ENCODE peak calls at places on chromosomes 2 and 18, in ten cellular contexts. L is EL; Q is stimulated activated CD8-positive, alpha-beta memory T cell treated with anti-CD3 and anti-CD28 coated beads, Interleukin-15, amount 100 ng/mL, for 1 hour; J is HT-29; I is posterior vena cava; E is cardiac septum; N is activated CD8-positive, alpha-beta memory T cell treated with anti-CD3 and anti-CD28 coated beads for 48 hours; W is GM06990; O is OCI-LY7; P is mammary epithelial cell. U is an unnamed sample.

GRCh38 chr18:68103561-68103960 is 587.0 kb upstream of the DSEL start:
- DNase-seq in N (no peak), I (no peak), E (no peak), W (no peak), L (peak), J (no peak), O (no peak), Q (no peak), P (no peak), U (no peak)

GRCh38 chr18:79962835-79963657 is 1.4 kb upstream of the HSBP1L1 start:
- DNase-seq in P (no peak), E (no peak), O (no peak), J (no peak), N (no peak), L (no peak), W (peak), Q (no peak), I (peak), U (no peak)

GRCh38 chr2:86704482-86704971 is 15.6 kb upstream of the RMND5A start:
- DNase-seq in E (peak), O (no peak), P (peak), I (no peak), Q (no peak), W (no peak), J (peak), N (no peak), L (peak), U (peak)

GRCh38 chr18:56982756-56983155 is 164.1 kb upstream of the BOD1L2 start:
- DNase-seq in L (no peak), N (no peak), E (no peak), W (no peak), P (no peak), J (no peak), O (peak), I (no peak), Q (no peak), U (peak)

GRCh38 chr2:99445065-99445464 is 44.8 kb downstream of the REV1 start:
- DNase-seq in L (no peak), Q (no peak), P (no peak), J (no peak), W (no peak), I (no peak), N (no peak), E (no peak), O (no peak), U (no peak)

GRCh38 chr2:203972066-203972465 is 35.5 kb downstream of the ICOS start:
- DNase-seq in E (no peak), Q (no peak), L (no peak), O (no peak), N (no peak), J (no peak), P (no peak), W (no peak), I (no peak), U (no peak)

GRCh38 chr18:37465922-37466321 is 99.7 kb downstream of the CELF4 start:
- DNase-seq in I (no peak), Q (no peak), P (no peak), J (no peak), E (no peak), O (no peak), W (no peak), L (no peak), N (no peak), U (no peak)

GRCh38 chr18:49608892-49609291 is 47.0 kb downstream of the LIPG start:
- DNase-seq in O (no peak), I (no peak), W (no peak), P (peak), Q (no peak), N (no peak), J (no peak), E (no peak), L (no peak), U (no peak)

GRCh38 chr2:222707102-222707688 is 35.7 kb downstream of the MOGAT1 start:
- DNase-seq in O (no peak), L (no peak), W (no peak), Q (no peak), P (no peak), J (no peak), E (no peak), I (no peak), N (no peak), U (no peak)

GRCh38 chr2:30239308-30240161 is 8.2 kb downstream of the LBH start:
- DNase-seq in Q (peak), E (peak), N (no peak), P (no peak), O (peak), W (no peak), I (peak), L (peak), J (peak), U (peak)

GRCh38 chr18:48991299-48992055 is 40.7 kb upstream of the SMAD7 start:
- DNase-seq in P (peak), I (peak), L (no peak), E (no peak), J (no peak), Q (no peak), W (no peak), N (no peak), O (peak), U (no peak)

GRCh38 chr18:80249217-80250093 is 2.1 kb upstream of the PARD6G start:
- DNase-seq in E (no peak), O (no peak), W (no peak), J (no peak), L (no peak), P (peak), N (no peak), Q (no peak), I (no peak), U (no peak)

GRCh38 chr2:95333888-95334338 is 36.8 kb downstream of the KCNIP3 start:
- DNase-seq in L (peak), N (no peak), P (peak), E (no peak), Q (no peak), I (no peak), J (peak), O (no peak), W (no peak), U (peak)

GRCh38 chr18:58314284-58314683 is 270.3 kb downstream of the NEDD4L start:
- DNase-seq in J (no peak), L (peak), O (no peak), P (peak), E (no peak), I (no peak), Q (no peak), W (no peak), N (no peak), U (peak)

GRCh38 chr2:98039085-98039756 is 43.5 kb upstream of the TMEM131 start:
- DNase-seq in I (no peak), L (no peak), P (no peak), E (no peak), J (peak), O (peak), Q (no peak), W (no peak), N (no peak), U (no peak)

GRCh38 chr2:170084820-170085475 is 93.0 kb upstream of the MYO3B start:
- DNase-seq in O (no peak), E (no peak), J (no peak), Q (no peak), I (no peak), N (no peak), W (no peak), L (no peak), P (no peak), U (no peak)

GRCh38 chr2:46831037-46831868 is 84.4 kb downstream of the MCFD2 start:
- DNase-seq in N (no peak), O (no peak), J (no peak), P (no peak), E (peak), L (peak), Q (no peak), I (no peak), W (no peak), U (no peak)

GRCh38 chr2:45941758-45942738 is 290.6 kb downstream of the PRKCE start:
- DNase-seq in L (peak), Q (no peak), I (no peak), N (no peak), J (no peak), O (no peak), P (no peak), W (no peak), E (peak), U (no peak)

GRCh38 chr2:19623488-19623887 is 265.1 kb upstream of the OSR1 start:
- DNase-seq in Q (no peak), J (no peak), N (no peak), O (no peak), I (no peak), L (peak), W (no peak), E (no peak), P (peak), U (peak)

GRCh38 chr2:43759195-43759594 is 14.6 kb upstream of the DYNC2LI1 start:
- DNase-seq in P (peak), W (no peak), L (peak), N (no peak), O (no peak), J (peak), Q (no peak), I (no peak), E (no peak), U (peak)

GRCh38 chr2:129738799-129739198 is 240.7 kb upstream of the RAB6C start:
- DNase-seq in W (no peak), P (no peak), L (no peak), I (no peak), Q (no peak), E (no peak), O (no peak), J (no peak), N (no peak), U (no peak)

GRCh38 chr2:159895258-159896209 is 97.5 kb upstream of the CD302 start:
- DNase-seq in Q (no peak), O (no peak), J (no peak), I (no peak), L (no peak), E (no peak), P (no peak), W (peak), N (no peak), U (no peak)

GRCh38 chr2:108573070-108573469 is 38.8 kb downstream of the LIMS1 start:
- DNase-seq in O (no peak), I (no peak), N (no peak), L (peak), W (no peak), P (peak), J (no peak), E (no peak), Q (no peak), U (peak)

GRCh38 chr18:7390731-7391492 is 160.0 kb downstream of the LRRC30 start:
- DNase-seq in I (no peak), W (no peak), N (no peak), O (no peak), J (no peak), L (no peak), P (no peak), E (no peak), Q (no peak), U (no peak)

GRCh38 chr2:29431485-29431884 is 316.3 kb downstream of the CLIP4 start:
- DNase-seq in W (no peak), P (no peak), L (no peak), Q (no peak), N (no peak), O (no peak), I (no peak), E (no peak), J (no peak), U (no peak)

U was measured in RPMI7951.